ENCODE peak calls at places on chromosomes 2 and 18, in six cellular contexts. M, Y, D, B, W and V are unnamed samples.

GRCh38 chr2:218168635-218169462 is 2.1 kb upstream of the CXCR1 start:
- DNase-seq in W (peak; percentile 44), M (no peak), D (peak; percentile 29), Y (no peak), B (peak; percentile 62), V (peak; percentile 34)

GRCh38 chr2:234478121-234478858 is 18.6 kb downstream of the ARL4C start:
- DNase-seq in W (peak; percentile 49), Y (no peak), M (no peak), B (no peak), D (no peak), V (no peak)

GRCh38 chr2:26712486-26713465 is 20.3 kb downstream of the KCNK3 start:
- DNase-seq in W (no peak), Y (no peak), M (peak; percentile 70), B (no peak), D (no peak), V (no peak)

GRCh38 chr2:105778344-105778607 is 33.6 kb downstream of the NCK2 start:
- DNase-seq in W (no peak), Y (no peak), B (no peak), D (no peak), M (no peak), V (no peak)

GRCh38 chr18:23825496-23825895 is 136.2 kb downstream of the LAMA3 start:
- DNase-seq in Y (no peak), B (no peak), D (no peak), M (no peak), W (peak; percentile 14), V (no peak)

GRCh38 chr2:38750793-38751042 is 443 bp downstream of the SRSF7 start:
- DNase-seq in B (peak; percentile 65), M (peak; percentile 84), Y (no peak), D (peak; percentile 66), W (no peak), V (peak; percentile 42)

GRCh38 chr2:237227190-237227988 is 141.7 kb downstream of the COPS8 start:
- DNase-seq in D (no peak), B (peak; percentile 48), M (no peak), Y (no peak), W (peak; percentile 95), V (no peak)

GRCh38 chr2:21489050-21489449 is 365.3 kb downstream of the TDRD15 start:
- DNase-seq in D (no peak), W (no peak), M (no peak), Y (no peak), B (no peak), V (no peak)

GRCh38 chr2:203631068-203631757 is 75.2 kb upstream of the CD28 start:
- DNase-seq in W (no peak), D (no peak), Y (no peak), M (no peak), B (no peak), V (no peak)

GRCh38 chr2:188207554-188207953 is 84.1 kb upstream of the GULP1 start:
- DNase-seq in M (no peak), D (no peak), B (no peak), W (no peak), Y (no peak), V (no peak)

GRCh38 chr2:70931376-70932000 is 4.2 kb upstream of the ATP6V1B1 start:
- DNase-seq in D (no peak), B (no peak), M (no peak), Y (no peak), W (no peak), V (no peak)

GRCh38 chr2:109218087-109218791 is 89.2 kb downstream of the SH3RF3 start:
- DNase-seq in B (no peak), D (no peak), W (peak; percentile 17), M (no peak), Y (no peak), V (no peak)

GRCh38 chr2:161139098-161139987 is 20.9 kb upstream of the TANK start:
- DNase-seq in W (peak; percentile 48), Y (no peak), D (no peak), B (no peak), M (no peak), V (no peak)

GRCh38 chr2:26068602-26069298 is 34.9 kb downstream of the RAB10 start:
- DNase-seq in B (peak; percentile 48), Y (peak; percentile 52), D (no peak), M (no peak), W (peak; percentile 85), V (no peak)

GRCh38 chr2:20443276-20443920 is 3.5 kb upstream of the RHOB start:
- DNase-seq in M (no peak), Y (no peak), B (no peak), W (peak; percentile 80), D (no peak), V (no peak)

GRCh38 chr2:100632021-100632420 is 69.2 kb downstream of the PDCL3 start:
- DNase-seq in Y (no peak), B (no peak), D (no peak), M (no peak), W (no peak), V (no peak)

GRCh38 chr18:48872234-48873145 is 78.3 kb downstream of the SMAD7 start:
- DNase-seq in B (no peak), D (no peak), W (peak; percentile 54), Y (no peak), M (no peak), V (no peak)

GRCh38 chr2:218860950-218861381 is 1.4 kb downstream of the WNT6 start:
- DNase-seq in W (peak; percentile 35), D (peak; percentile 67), M (no peak), B (peak; percentile 56), Y (no peak), V (peak; percentile 44)

GRCh38 chr2:241252778-241253475 is 62.5 kb downstream of the HDLBP start:
- DNase-seq in Y (no peak), W (no peak), M (no peak), B (no peak), D (no peak), V (no peak)

GRCh38 chr2:105301646-105302045 is 27.9 kb downstream of the TGFBRAP1 start:
- DNase-seq in W (no peak), B (no peak), Y (no peak), M (no peak), D (no peak), V (no peak)

GRCh38 chr2:182581196-182581935 is 134.7 kb upstream of the DNAJC10 start:
- DNase-seq in W (peak; percentile 62), Y (no peak), B (no peak), M (no peak), D (no peak), V (no peak)

GRCh38 chr2:11752906-11753305 is 6.5 kb downstream of the LPIN1 start:
- DNase-seq in W (no peak), M (no peak), B (no peak), D (no peak), Y (no peak), V (no peak)

GRCh38 chr18:42264467-42264866 is 309.4 kb downstream of the PIK3C3 start:
- DNase-seq in W (no peak), D (no peak), M (no peak), Y (no peak), B (no peak), V (no peak)

GRCh38 chr2:160838100-160838499 is 322.1 kb upstream of the TANK start:
- DNase-seq in M (no peak), B (no peak), D (no peak), W (no peak), Y (no peak), V (no peak)